ENCODE peak calls at places on chromosomes 12 and 14, in four cellular contexts. R is stimulated activated CD4-positive, alpha-beta T cell treated with anti-CD3 and anti-CD28 coated beads, TNF-alpha, amount 100 ng/mL, for 4 hours; K is thyroid gland; J is ELF-1. G is an unnamed sample.

GRCh38 chr12:18383203-18383602 is 121.9 kb downstream of the PIK3C2G start:
- DNase-seq in J (no peak), R (no peak), K (no peak), G (no peak)

GRCh38 chr12:108468149-108468968 is 46.7 kb upstream of the FICD start:
- DNase-seq in J (peak; percentile 53), K (no peak), R (no peak), G (peak; percentile 40)

GRCh38 chr12:125280482-125281377 is 215.5 kb downstream of the AACS start:
- DNase-seq in J (peak; percentile 81), K (no peak), R (no peak), G (no peak)

GRCh38 chr12:59874781-59875180 is 279.0 kb downstream of the SLC16A7 start:
- DNase-seq in K (no peak), J (peak; percentile 12), R (no peak), G (no peak)

GRCh38 chr12:22665476-22665875 is 40.5 kb downstream of the ETNK1 start:
- DNase-seq in R (no peak), K (no peak), J (no peak), G (no peak)

GRCh38 chr12:54411398-54412241 is 7.4 kb downstream of the ITGA5 start:
- DNase-seq in K (peak; percentile 35), R (no peak), J (no peak), G (no peak)

GRCh38 chr12:34126239-34126641 is 103.9 kb downstream of the ALG10 start:
- DNase-seq in K (no peak), R (no peak), J (no peak), G (no peak)

GRCh38 chr12:117792471-117792870 is 176.3 kb downstream of the KSR2 start:
- DNase-seq in J (no peak), R (no peak), K (no peak), G (no peak)

GRCh38 chr14:56794088-56794556 is 16.2 kb downstream of the OTX2 start:
- DNase-seq in R (no peak), J (peak; percentile 55), K (no peak), G (no peak)

GRCh38 chr12:132781938-132782337 is 20.3 kb upstream of the ANKLE2 start:
- DNase-seq in R (no peak), J (no peak), K (no peak), G (no peak)

GRCh38 chr12:116784238-116784612 is 46.1 kb downstream of the RNFT2 start:
- DNase-seq in R (no peak), K (peak; percentile 7), J (peak; percentile 27), G (no peak)